ENCODE peak calls at places on chromosomes 7 and 10, in eight cellular contexts. N, I, R, T, O, Q, U and M are unnamed samples.

GRCh38 chr7:124765401-124766352 is at the start of gene GPR37:
- DNase-seq in R (peak), N (peak), T (peak), O (peak), U (peak), I (peak), Q (peak), M (peak)

GRCh38 chr7:111012799-111013675 is 77.9 kb upstream of the LRRN3 start:
- DNase-seq in N (no peak), Q (no peak), U (no peak), T (no peak), I (no peak), O (no peak), R (no peak), M (no peak)

GRCh38 chr10:33600381-33600780 is 265.9 kb upstream of the NRP1 start:
- DNase-seq in Q (no peak), I (no peak), R (no peak), U (no peak), N (no peak), T (no peak), O (no peak), M (no peak)

GRCh38 chr7:76281006-76281705 is 21.3 kb upstream of the HSPB1 start:
- DNase-seq in I (no peak), Q (peak), T (no peak), R (peak), O (no peak), U (peak), N (no peak), M (no peak)

GRCh38 chr7:14023838-14024237 is 34.4 kb upstream of the ETV1 start:
- DNase-seq in Q (no peak), I (no peak), O (no peak), N (no peak), R (no peak), U (no peak), T (no peak), M (no peak)

GRCh38 chr7:33905389-33906032 is at the start of gene BMPER:
- DNase-seq in R (peak), Q (peak), O (peak), N (peak), I (no peak), T (peak), U (no peak), M (peak)

GRCh38 chr7:143325215-143325614 is 9.3 kb downstream of the CLCN1 start:
- DNase-seq in Q (no peak), N (no peak), O (no peak), T (no peak), I (no peak), R (no peak), U (no peak), M (no peak)

GRCh38 chr7:69367785-69368184 is 230.5 kb upstream of the AUTS2 start:
- DNase-seq in T (no peak), N (no peak), R (no peak), O (peak), Q (no peak), U (no peak), I (no peak), M (no peak)

GRCh38 chr7:30796105-30796869 is 25.1 kb downstream of the MINDY4 start:
- DNase-seq in Q (no peak), R (no peak), U (no peak), O (no peak), I (no peak), N (no peak), T (no peak), M (no peak)

GRCh38 chr10:124575107-124576035 is 113.7 kb downstream of the LHPP start:
- DNase-seq in R (no peak), O (no peak), U (no peak), N (no peak), I (no peak), T (no peak), Q (no peak), M (peak)

GRCh38 chr10:120979435-120980315 is 128.5 kb downstream of the WDR11 start:
- DNase-seq in Q (peak), I (no peak), U (no peak), T (peak), R (peak), N (peak), O (peak), M (no peak)

GRCh38 chr10:121845044-121845784 is 82.6 kb downstream of the ATE1 start:
- DNase-seq in T (no peak), I (no peak), Q (no peak), R (no peak), U (no peak), O (no peak), N (no peak), M (no peak)

GRCh38 chr7:117281562-117281961 is 41.3 kb downstream of the WNT2 start:
- DNase-seq in U (no peak), I (no peak), T (no peak), R (no peak), N (no peak), O (no peak), Q (no peak), M (no peak)

GRCh38 chr10:44032216-44032615 is 352.7 kb downstream of the CXCL12 start:
- DNase-seq in N (no peak), Q (no peak), T (no peak), I (no peak), U (no peak), R (no peak), O (no peak), M (no peak)

GRCh38 chr10:77398558-77398957 is 239.1 kb downstream of the KCNMA1 start:
- DNase-seq in U (no peak), I (no peak), R (no peak), O (no peak), N (no peak), Q (no peak), T (no peak), M (no peak)

GRCh38 chr7:64504581-64505120 is 58.2 kb downstream of the ZNF680 start:
- DNase-seq in T (no peak), N (no peak), U (no peak), R (peak), I (no peak), O (no peak), Q (no peak), M (no peak)

GRCh38 chr7:80240265-80241025 is 105.8 kb downstream of the GNAI1 start:
- DNase-seq in U (no peak), T (no peak), I (no peak), N (no peak), R (no peak), O (no peak), Q (no peak), M (no peak)

GRCh38 chr7:114740095-114740494 is 181.8 kb upstream of the MDFIC start:
- DNase-seq in R (no peak), N (no peak), O (no peak), I (no peak), U (no peak), T (no peak), Q (no peak), M (no peak)

GRCh38 chr10:43084812-43085211 is 7.9 kb downstream of the RET start:
- DNase-seq in T (no peak), O (no peak), I (no peak), Q (no peak), U (no peak), R (peak), N (no peak), M (no peak)

GRCh38 chr7:26549281-26549943 is 257.8 kb downstream of the SNX10 start:
- DNase-seq in U (no peak), R (no peak), O (no peak), Q (no peak), T (no peak), I (no peak), N (peak), M (no peak)

GRCh38 chr10:78744521-78745090 is 324.2 kb upstream of the ZMIZ1 start:
- DNase-seq in R (no peak), N (peak), O (no peak), U (no peak), T (no peak), Q (no peak), I (no peak), M (no peak)

GRCh38 chr10:132862485-132863420 is 76.8 kb upstream of the NKX6-2 start:
- DNase-seq in N (peak), I (peak), U (no peak), T (peak), O (no peak), Q (peak), R (no peak), M (peak)

GRCh38 chr7:90425376-90425775 is 22.1 kb downstream of the CLDN12 start:
- DNase-seq in I (no peak), N (no peak), R (no peak), U (no peak), T (no peak), Q (no peak), O (peak), M (no peak)

GRCh38 chr10:29703276-29703675 is 68.5 kb upstream of the SVIL start:
- DNase-seq in O (no peak), N (no peak), I (no peak), R (peak), U (no peak), Q (peak), T (no peak), M (no peak)

GRCh38 chr7:87926581-87927461 is 7.2 kb upstream of the ADAM22 start:
- DNase-seq in U (no peak), O (no peak), T (peak), I (no peak), R (no peak), N (no peak), Q (no peak), M (no peak)

GRCh38 chr10:121722665-121723064 is 124.4 kb upstream of the FGFR2 start:
- DNase-seq in I (no peak), R (no peak), N (no peak), U (no peak), T (no peak), O (no peak), Q (no peak), M (no peak)

GRCh38 chr7:99919814-99920618 is 686 bp upstream of the TRIM4 start:
- DNase-seq in T (no peak), R (no peak), Q (no peak), N (no peak), I (no peak), O (peak), U (no peak), M (no peak)

GRCh38 chr7:150778738-150779301 is 21.3 kb downstream of the TMEM176B start:
- DNase-seq in R (peak), T (peak), U (peak), Q (peak), O (peak), I (peak), N (peak), M (peak)

GRCh38 chr10:83625831-83626360 is 513.4 kb upstream of the GHITM start:
- DNase-seq in U (no peak), O (no peak), T (no peak), R (peak), I (no peak), Q (no peak), N (no peak), M (no peak)

GRCh38 chr7:80848841-80849240 is 70.0 kb downstream of the SEMA3C start:
- DNase-seq in R (no peak), Q (no peak), I (no peak), N (no peak), U (no peak), T (no peak), O (no peak), M (no peak)

GRCh38 chr7:9148687-9149086 is 715.3 kb downstream of the NXPH1 start:
- DNase-seq in N (no peak), O (no peak), I (no peak), R (no peak), T (no peak), Q (no peak), U (no peak), M (no peak)

GRCh38 chr7:157989611-157990010 is 598.0 kb downstream of the PTPRN2 start:
- DNase-seq in T (no peak), R (no peak), Q (no peak), I (no peak), N (no peak), U (no peak), O (no peak), M (no peak)

GRCh38 chr10:79435271-79436065 is 10.0 kb downstream of the ZCCHC24 start:
- DNase-seq in N (no peak), U (no peak), T (no peak), O (no peak), I (peak), R (no peak), Q (peak), M (peak)

GRCh38 chr10:124917168-124917938 is 24.6 kb upstream of the ZRANB1 start:
- DNase-seq in O (peak), T (peak), R (peak), U (peak), N (peak), Q (peak), I (no peak), M (peak)

GRCh38 chr7:1734331-1734730 is 64.3 kb downstream of the ELFN1 start:
- DNase-seq in O (no peak), T (no peak), N (no peak), R (peak), U (no peak), Q (no peak), I (no peak), M (no peak)

GRCh38 chr7:136163333-136163732 is 186.2 kb upstream of the MTPN start:
- DNase-seq in I (no peak), Q (no peak), N (no peak), U (no peak), T (no peak), O (no peak), R (no peak), M (no peak)

GRCh38 chr10:70619271-70620019 is 16.9 kb upstream of the PRF1 start:
- DNase-seq in T (no peak), O (peak), I (no peak), N (no peak), Q (no peak), U (peak), R (no peak), M (no peak)

GRCh38 chr7:46352335-46352954 is 431.4 kb upstream of the IGFBP3 start:
- DNase-seq in Q (no peak), I (no peak), U (no peak), N (no peak), R (peak), O (peak), T (no peak), M (no peak)

GRCh38 chr10:3122486-3123205 is 49.9 kb downstream of the PITRM1 start:
- DNase-seq in I (no peak), Q (no peak), T (no peak), R (no peak), O (no peak), N (no peak), U (no peak), M (no peak)

GRCh38 chr10:93034426-93034825 is 26.2 kb upstream of the CYP26C1 start:
- DNase-seq in I (no peak), R (no peak), Q (no peak), U (no peak), T (no peak), N (no peak), O (no peak), M (no peak)

GRCh38 chr7:50658696-50659095 is 93.5 kb upstream of the DDC start:
- DNase-seq in O (no peak), N (no peak), I (no peak), R (no peak), U (no peak), Q (no peak), T (no peak), M (no peak)

GRCh38 chr7:50657912-50658311 is 92.7 kb upstream of the DDC start:
- DNase-seq in T (no peak), N (no peak), R (no peak), O (no peak), Q (no peak), U (no peak), I (no peak), M (no peak)

GRCh38 chr7:50660830-50661175 is 95.6 kb upstream of the DDC start:
- DNase-seq in R (no peak), Q (no peak), O (no peak), I (no peak), N (no peak), T (no peak), U (no peak), M (no peak)

GRCh38 chr7:50660040-50660829 is 95.0 kb upstream of the DDC start:
- DNase-seq in R (no peak), O (no peak), I (no peak), Q (no peak), N (no peak), T (peak), U (no peak), M (no peak)

GRCh38 chr7:50659329-50659965 is 94.2 kb upstream of the DDC start:
- DNase-seq in Q (no peak), I (no peak), T (no peak), O (no peak), U (no peak), N (no peak), R (no peak), M (no peak)
- TF ChIP-seq EP300 in Q (no peak), I (no peak), T (no peak), O (no peak), U (no peak), N (no peak), R (no peak), M (no peak)

GRCh38 chr7:29499932-29500331 is 63.7 kb upstream of the PRR15 start:
- DNase-seq in Q (no peak), O (no peak), R (no peak), I (no peak), N (no peak), T (no peak), U (no peak), M (no peak)

GRCh38 chr7:29500719-29501118 is 62.9 kb upstream of the PRR15 start:
- DNase-seq in I (no peak), O (no peak), T (no peak), N (no peak), R (no peak), U (no peak), Q (no peak), M (no peak)

GRCh38 chr7:29496355-29497020 is 67.1 kb upstream of the PRR15 start:
- DNase-seq in I (no peak), O (no peak), U (no peak), T (no peak), Q (no peak), N (no peak), R (peak), M (no peak)

DNA sequence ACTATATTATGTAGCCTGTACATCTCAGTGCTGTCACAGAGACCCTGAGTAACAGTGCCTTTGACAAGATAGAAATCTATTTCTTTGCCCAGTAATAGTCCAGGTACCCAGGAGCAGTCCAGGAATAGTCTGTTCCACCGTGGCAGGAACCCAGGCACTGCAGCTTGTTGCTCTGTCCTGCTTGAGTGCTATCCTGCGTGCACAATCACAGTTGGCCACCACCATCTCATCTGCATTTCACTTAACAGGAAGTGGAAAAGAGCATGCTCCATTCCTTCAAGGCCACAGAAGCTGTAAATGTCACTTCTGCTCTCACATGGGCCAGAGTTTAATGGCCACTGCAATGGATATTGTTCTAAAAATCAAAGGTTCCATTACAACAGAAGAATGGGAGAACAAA is 61.5 kb upstream of the PRR15 start:
- DNase-seq in T (no peak), Q (no peak), R (no peak), U (no peak), I (no peak), O (no peak), N (no peak), M (no peak)
- TF ChIP-seq EP300 in T (no peak), Q (no peak), R (no peak), U (no peak), I (no peak), O (no peak), N (no peak), M (no peak)

DNA sequence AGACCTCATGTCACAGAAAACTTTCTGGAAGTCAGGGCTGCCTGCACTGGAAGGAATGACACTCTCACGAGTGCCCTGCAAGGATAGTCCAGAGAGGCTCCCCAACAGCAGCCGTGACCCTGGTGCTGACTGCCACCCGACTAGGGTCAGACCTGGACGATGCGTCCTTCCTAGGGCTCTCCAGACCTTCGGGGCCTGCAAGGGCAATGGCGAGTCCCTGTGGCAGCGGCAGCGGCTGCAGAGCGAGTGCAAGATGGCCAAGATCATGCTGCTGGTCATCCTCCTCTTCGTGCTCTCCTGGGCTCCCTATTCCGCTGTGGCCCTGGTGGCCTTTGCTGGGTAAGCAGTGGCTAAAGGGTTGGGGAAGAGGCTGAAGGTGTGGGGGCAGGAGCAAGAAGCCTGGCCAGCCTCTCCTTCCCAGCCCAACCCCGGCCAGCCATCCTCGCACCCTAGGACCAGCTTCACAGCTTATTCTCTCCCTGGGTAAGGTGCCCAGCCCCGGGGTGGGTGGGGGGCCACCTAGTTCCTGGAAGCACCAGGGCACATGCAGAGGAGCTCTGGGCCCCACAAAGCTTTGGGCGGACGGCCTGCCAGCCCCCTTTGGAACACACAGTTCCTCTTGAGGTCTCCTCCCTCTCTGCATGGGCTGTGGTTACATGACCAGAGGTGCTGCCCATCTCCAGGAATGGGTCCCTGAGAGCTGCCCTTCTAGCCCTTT is 5.5 kb downstream of the OPN4 start:
- DNase-seq in T (no peak), R (no peak), O (no peak), N (no peak), I (peak), U (no peak), Q (peak), M (peak)
- TF ChIP-seq EP300 in T (no peak), R (no peak), O (no peak), N (no peak), I (no peak), U (no peak), Q (no peak), M (no peak)

GRCh38 chr7:5419523-5420107 is 4.0 kb downstream of the TNRC18 start:
- DNase-seq in R (no peak), Q (peak), I (no peak), N (peak), T (no peak), U (peak), O (no peak), M (no peak)
- TF ChIP-seq EP300 in R (no peak), Q (no peak), I (no peak), N (no peak), T (no peak), U (no peak), O (no peak), M (no peak)

GRCh38 chr7:665251-665650 is 61.2 kb upstream of the DNAAF5 start:
- DNase-seq in O (no peak), R (peak), N (no peak), U (no peak), I (no peak), T (no peak), Q (peak), M (peak)
- TF ChIP-seq EP300 in O (no peak), R (no peak), N (no peak), U (no peak), I (no peak), T (no peak), Q (no peak), M (no peak)

GRCh38 chr7:126716321-126716720 is 536.4 kb downstream of the GRM8 start:
- DNase-seq in U (no peak), O (no peak), T (no peak), N (no peak), R (no peak), Q (no peak), I (no peak), M (no peak)

GRCh38 chr7:126720232-126720631 is 532.5 kb downstream of the GRM8 start:
- DNase-seq in R (no peak), I (no peak), Q (no peak), T (no peak), U (no peak), N (no peak), O (no peak), M (no peak)

GRCh38 chr7:126718419-126718818 is 534.3 kb downstream of the GRM8 start:
- DNase-seq in Q (no peak), N (no peak), T (no peak), U (no peak), I (no peak), O (no peak), R (no peak), M (no peak)

DNA sequence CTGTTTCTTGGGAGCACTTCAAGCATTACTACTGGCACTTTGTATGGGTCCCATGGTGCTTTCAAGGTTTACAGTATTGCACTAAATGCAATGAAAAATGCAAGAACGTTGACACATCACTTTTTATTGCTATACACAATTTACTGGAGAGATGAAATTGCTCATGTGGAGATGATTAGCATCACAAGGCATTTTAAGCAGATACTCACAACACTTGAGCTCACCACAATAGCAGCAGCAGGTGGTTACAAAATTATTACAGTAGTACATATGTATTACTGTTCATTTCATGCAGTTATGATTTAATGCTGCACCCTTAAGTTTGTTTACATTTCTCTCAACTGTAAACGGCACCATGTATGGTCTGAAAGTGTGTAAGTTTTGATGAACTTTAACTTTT is 537.7 kb downstream of the GRM8 start:
- DNase-seq in I (no peak), R (no peak), Q (no peak), O (no peak), T (no peak), U (no peak), N (no peak), M (no peak)
- TF ChIP-seq EP300 in I (no peak), R (no peak), Q (no peak), O (no peak), T (no peak), U (no peak), N (no peak), M (no peak)